ENCODE peak calls at places on chromosome 1, in four cellular contexts. A, W, O and C are unnamed samples.

GRCh38 chr1:197180252-197180878 is 33.9 kb upstream of the ASPM start:
- DNase-seq in A (peak; percentile 35), W (peak; percentile 20), O (no peak), C (peak; percentile 34)

GRCh38 chr1:215284966-215285365 is 202.4 kb downstream of the KCNK2 start:
- DNase-seq in A (no peak), W (no peak), O (no peak), C (no peak)

GRCh38 chr1:36223373-36223995 is 759 bp upstream of the THRAP3 start:
- DNase-seq in A (no peak), W (peak; percentile 23), O (no peak), C (peak; percentile 5)

GRCh38 chr1:198107041-198107440 is 49.8 kb upstream of the NEK7 start:
- DNase-seq in A (no peak), W (no peak), O (no peak), C (no peak)

GRCh38 chr1:56958526-56958925 is 7.3 kb downstream of the C8B start:
- DNase-seq in A (no peak), W (no peak), O (no peak), C (no peak)

GRCh38 chr1:32742132-32742947 is 39.8 kb upstream of the SYNC start:
- DNase-seq in A (peak; percentile 70), W (no peak), O (no peak), C (no peak)

GRCh38 chr1:153242160-153242559 is 17.3 kb upstream of the LORICRIN start:
- DNase-seq in A (no peak), W (no peak), O (no peak), C (no peak)

GRCh38 chr1:91575909-91576519 is 75.4 kb downstream of the CDC7 start:
- DNase-seq in A (no peak), W (no peak), O (no peak), C (no peak)

GRCh38 chr1:109598156-109598555 is 21.3 kb downstream of the GNAT2 start:
- DNase-seq in A (no peak), W (no peak), O (no peak), C (no peak)

GRCh38 chr1:21573971-21574458 is 64.8 kb downstream of the ALPL start:
- DNase-seq in A (peak; percentile 84), W (peak; percentile 67), O (no peak), C (no peak)

GRCh38 chr1:186155594-186155993 is 219.5 kb downstream of the TPR start:
- DNase-seq in A (peak; percentile 24), W (no peak), O (peak; percentile 23), C (no peak)

GRCh38 chr1:53406551-53407235 is 52.5 kb upstream of the DMRTB1 start:
- DNase-seq in A (no peak), W (no peak), O (no peak), C (no peak)

GRCh38 chr1:25676488-25676887 is 59.9 kb downstream of the MAN1C1 start:
- DNase-seq in A (no peak), W (peak; percentile 1), O (no peak), C (no peak)